ENCODE peak calls at places on chromosomes 11 and 22, in five cellular contexts. D, B, U, W and Q are unnamed samples.

GRCh38 chr11:93543292-93543977 is at the start of gene SMCO4:
- DNase-seq in D (peak; percentile 90), B (peak; percentile 62), U (no peak), W (peak; percentile 86), Q (peak; percentile 70)

GRCh38 chr22:35604671-35605457 is 12.3 kb downstream of the MB start:
- DNase-seq in D (no peak), B (no peak), U (no peak), W (peak; percentile 19), Q (no peak)

GRCh38 chr11:115765803-115766239 is 261.6 kb upstream of the CADM1 start:
- DNase-seq in D (no peak), B (no peak), U (no peak), W (no peak), Q (no peak)

GRCh38 chr11:101390539-101390938 is 193.3 kb downstream of the TRPC6 start:
- DNase-seq in D (no peak), B (no peak), U (no peak), W (no peak), Q (no peak)

GRCh38 chr11:126111458-126112116 is 48.9 kb upstream of the CDON start:
- DNase-seq in D (no peak), B (no peak), U (no peak), W (no peak), Q (no peak)

GRCh38 chr11:3995949-3996554 is 98.5 kb upstream of the RRM1 start:
- DNase-seq in D (no peak), B (no peak), U (no peak), W (no peak), Q (no peak)

GRCh38 chr22:21074092-21074715 is 28.5 kb downstream of the LRRC74B start:
- DNase-seq in D (no peak), B (no peak), U (no peak), W (peak; percentile 45), Q (peak; percentile 9)

GRCh38 chr11:125053167-125053566 is 9.9 kb upstream of the SLC37A2 start:
- DNase-seq in D (no peak), B (no peak), U (no peak), W (no peak), Q (no peak)

GRCh38 chr22:38830026-38830844 is 13.6 kb downstream of the NPTXR start:
- DNase-seq in D (no peak), B (no peak), U (no peak), W (no peak), Q (no peak)

GRCh38 chr22:32469799-32470212 is 4.8 kb upstream of the FBXO7 start:
- DNase-seq in D (no peak), B (no peak), U (no peak), W (peak; percentile 47), Q (peak; percentile 60)

GRCh38 chr11:33461319-33461718 is 204.1 kb downstream of the HIPK3 start:
- DNase-seq in D (no peak), B (no peak), U (no peak), W (no peak), Q (no peak)

GRCh38 chr22:43720718-43721117 is 91.4 kb downstream of the EFCAB6 start:
- DNase-seq in D (no peak), B (no peak), U (no peak), W (no peak), Q (no peak)

GRCh38 chr11:128054323-128054910 is 532.9 kb downstream of the ETS1 start:
- DNase-seq in D (no peak), B (no peak), U (no peak), W (no peak), Q (no peak)

GRCh38 chr22:30425616-30426394 is at the start of gene MTFP1:
- DNase-seq in D (peak; percentile 83), B (peak; percentile 66), U (no peak), W (peak; percentile 62), Q (peak; percentile 44)

GRCh38 chr11:73969991-73970800 is 12.4 kb downstream of the UCP2 start:
- DNase-seq in D (no peak), B (no peak), U (no peak), W (peak; percentile 31), Q (no peak)
- TF ChIP-seq ESRRA in D (no peak), B (no peak), U (no peak), W (no peak), Q (no peak)

DNA sequence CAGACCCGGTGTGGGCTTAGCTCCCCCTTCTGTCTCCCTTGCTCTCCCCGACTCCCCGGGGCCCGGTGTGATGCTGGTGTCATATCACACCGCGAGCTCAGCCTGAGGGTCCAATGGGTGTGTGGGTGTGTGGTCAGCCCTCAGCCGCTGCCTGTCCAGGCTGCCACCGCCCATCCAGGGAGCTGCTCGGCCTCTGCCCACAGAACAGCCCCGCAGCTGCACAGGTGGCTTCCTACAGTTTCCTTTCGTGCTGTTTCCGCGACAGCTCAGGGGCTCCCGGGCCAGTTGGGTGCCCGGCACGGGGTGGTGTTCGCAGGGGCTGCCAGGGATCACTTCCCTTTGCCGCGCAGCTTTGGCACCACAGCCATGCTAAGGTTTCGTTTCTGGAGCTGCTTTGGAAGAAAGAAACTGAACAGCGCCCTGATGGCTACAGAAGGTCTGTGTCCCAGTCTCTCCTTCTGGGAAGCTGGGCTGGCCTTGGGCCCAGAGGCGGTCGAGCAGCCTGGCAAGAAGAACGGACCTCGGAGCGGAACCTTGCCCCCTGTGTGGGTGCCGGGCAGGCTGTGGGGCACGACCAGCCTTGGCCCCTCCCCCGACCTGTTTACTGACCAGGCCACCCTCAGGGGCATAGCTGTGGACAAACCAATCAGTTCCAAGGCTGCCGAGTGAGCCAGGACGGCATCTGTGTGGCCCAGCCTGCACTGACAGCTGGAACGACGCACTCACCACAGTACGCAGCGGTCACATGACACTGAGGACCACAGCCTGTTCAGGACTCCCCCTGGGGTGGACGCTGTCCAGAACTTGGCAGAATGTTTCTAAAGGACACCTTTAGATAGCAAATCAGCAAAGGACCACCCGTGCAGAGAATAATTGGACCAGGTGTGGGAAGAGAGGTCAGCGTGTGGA is 7.0 kb downstream of the PIM3 start:
- DNase-seq in D (no peak), B (peak; percentile 70), U (no peak), W (no peak), Q (no peak)
- TF ChIP-seq ESRRA in D (no peak), B (no peak), U (no peak), W (no peak), Q (no peak)

GRCh38 chr11:118306556-118306955 is 2.0 kb downstream of the CD3E start:
- DNase-seq in D (no peak), B (no peak), U (no peak), W (no peak), Q (no peak)
- TF ChIP-seq ESRRA in D (no peak), B (no peak), U (no peak), W (no peak), Q (no peak)

GRCh38 chr11:19729141-19729540 is 16.5 kb downstream of the NAV2 start:
- DNase-seq in D (no peak), B (no peak), U (no peak), W (no peak), Q (no peak)

GRCh38 chr11:19727246-19727645 is 14.6 kb downstream of the NAV2 start:
- DNase-seq in D (no peak), B (no peak), U (no peak), W (no peak), Q (no peak)

GRCh38 chr11:19725379-19726079 is 12.9 kb downstream of the NAV2 start:
- DNase-seq in D (no peak), B (no peak), U (no peak), W (no peak), Q (no peak)

GRCh38 chr11:19730373-19730772 is 17.7 kb downstream of the NAV2 start:
- DNase-seq in D (no peak), B (no peak), U (no peak), W (no peak), Q (no peak)

DNA sequence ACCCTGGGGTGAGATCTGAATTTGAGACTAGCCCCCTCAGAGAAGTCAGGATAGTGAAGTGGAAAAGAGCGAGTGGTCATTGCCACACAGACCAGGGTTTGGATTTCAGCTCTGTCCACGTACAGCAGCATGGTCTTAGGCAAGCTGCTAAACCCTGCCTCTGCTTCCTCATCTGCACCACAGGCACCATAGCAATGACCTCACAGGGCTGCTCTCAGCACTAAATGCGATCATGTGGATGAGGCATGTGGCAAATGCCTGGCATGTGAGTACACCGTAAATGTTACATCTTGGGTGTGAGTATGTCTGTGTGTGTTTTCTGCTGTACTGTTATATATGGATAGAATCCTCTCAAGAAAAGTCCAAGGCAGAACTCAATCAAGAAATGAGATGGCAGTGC is 15.8 kb downstream of the NAV2 start:
- DNase-seq in D (no peak), B (no peak), U (no peak), W (no peak), Q (no peak)
- TF ChIP-seq ESRRA in D (no peak), B (no peak), U (no peak), W (no peak), Q (no peak)

GRCh38 chr11:113614097-113614496 is 92.0 kb downstream of the TMPRSS5 start:
- DNase-seq in D (no peak), B (no peak), U (no peak), W (no peak), Q (no peak)
- TF ChIP-seq ESRRA in D (no peak), B (no peak), U (no peak), W (no peak), Q (no peak)

GRCh38 chr11:44992774-44993173 is 42.1 kb upstream of the TP53I11 start:
- DNase-seq in D (no peak), B (no peak), U (no peak), W (no peak), Q (no peak)

GRCh38 chr11:44992181-44992582 is 41.5 kb upstream of the TP53I11 start:
- DNase-seq in D (no peak), B (no peak), U (no peak), W (no peak), Q (no peak)

GRCh38 chr11:44994753-44995152 is 44.1 kb upstream of the TP53I11 start:
- DNase-seq in D (no peak), B (no peak), U (no peak), W (no peak), Q (no peak)

GRCh38 chr11:44997566-44997965 is 46.9 kb upstream of the TP53I11 start:
- DNase-seq in D (no peak), B (no peak), U (no peak), W (no peak), Q (no peak)

DNA sequence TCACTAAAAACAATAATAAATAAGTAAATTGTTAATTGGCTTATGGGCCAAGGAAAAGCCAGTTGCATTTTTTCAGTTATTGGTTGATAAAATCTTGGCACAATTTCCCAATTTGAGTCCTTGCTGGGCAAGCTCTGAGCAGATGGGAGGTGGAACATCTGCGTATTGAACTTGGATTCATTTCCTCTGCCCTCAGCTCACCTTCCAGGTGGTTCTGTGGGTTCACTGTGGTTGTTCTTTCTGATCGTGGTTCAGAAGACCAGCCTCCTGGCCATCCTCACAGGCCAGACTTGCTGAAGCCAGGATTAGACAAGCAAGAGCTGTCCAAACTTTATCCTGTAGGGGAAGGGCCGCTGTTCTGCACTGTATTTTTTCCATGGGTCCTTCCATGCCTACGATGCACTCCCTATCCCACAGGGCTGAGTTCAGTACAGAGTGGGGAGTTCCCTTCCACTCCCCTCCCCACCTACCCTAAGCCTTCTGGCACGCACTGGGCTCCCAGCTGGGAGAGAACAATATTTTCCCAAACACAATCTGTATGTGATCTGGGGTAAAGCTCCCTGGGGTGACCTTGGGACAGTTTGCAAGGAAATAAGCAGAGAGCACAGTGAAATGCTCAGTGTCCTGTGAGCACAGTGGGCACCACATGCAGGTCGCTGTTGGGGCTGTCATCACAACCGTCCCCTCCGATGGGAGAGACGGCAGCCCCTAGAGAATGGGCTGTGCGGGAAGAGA is 43.5 kb upstream of the TP53I11 start:
- DNase-seq in D (no peak), B (no peak), U (no peak), W (no peak), Q (no peak)
- TF ChIP-seq ESRRA in D (no peak), B (no peak), U (no peak), W (no peak), Q (no peak)